ENCODE peak calls at places on chromosomes 6 and 20, in eight cellular contexts. A is A673, X is upper lobe of left lung, U is IMR-90, I is stomach, J is fibroblast of mammary gland, C is upper lobe of right lung, P is cardiac muscle cell. O is an unnamed sample.

GRCh38 chr6:166277892-166278578 is 30.2 kb downstream of the PRR18 start:
- DNase-seq in A (no peak), X (no peak), U (no peak), I (no peak), J (no peak), C (no peak), P (no peak), O (no peak)

GRCh38 chr6:44740566-44741120 is 353.1 kb downstream of the CDC5L start:
- DNase-seq in A (no peak), X (no peak), U (no peak), I (no peak), J (no peak), C (no peak), P (no peak), O (no peak)

GRCh38 chr20:10671850-10672578 is 1.8 kb downstream of the JAG1 start:
- DNase-seq in A (peak), X (peak), U (peak), I (peak), J (peak), C (peak), P (peak), O (no peak)

GRCh38 chr6:2237001-2237400 is 8.4 kb downstream of the GMDS start:
- DNase-seq in A (no peak), X (no peak), U (peak), I (no peak), J (peak), C (no peak), P (peak), O (no peak)

GRCh38 chr6:116685437-116685993 is 4.5 kb downstream of the KPNA5 start:
- DNase-seq in A (no peak), X (no peak), U (no peak), I (no peak), J (peak), C (no peak), P (no peak), O (no peak)

GRCh38 chr20:62776692-62777527 is 19.4 kb upstream of the MRGBP start:
- DNase-seq in A (peak), X (no peak), U (peak), I (peak), J (no peak), C (no peak), P (no peak), O (no peak)

GRCh38 chr6:6696867-6697531 is 108.5 kb downstream of the LY86 start:
- DNase-seq in A (peak), X (peak), U (peak), I (peak), J (peak), C (peak), P (peak), O (no peak)

GRCh38 chr6:91572855-91573254 is 986.0 kb upstream of the MAP3K7 start:
- DNase-seq in A (peak), X (no peak), U (no peak), I (no peak), J (no peak), C (no peak), P (no peak), O (no peak)

GRCh38 chr6:83044211-83044768 is 21.4 kb downstream of the UBE3D start:
- DNase-seq in A (peak), X (no peak), U (no peak), I (no peak), J (no peak), C (no peak), P (no peak), O (no peak)

GRCh38 chr6:7410801-7411200 is 21.2 kb downstream of the RIOK1 start:
- DNase-seq in A (no peak), X (no peak), U (no peak), I (no peak), J (no peak), C (no peak), P (no peak), O (no peak)

GRCh38 chr6:89630488-89630887 is 8.1 kb downstream of the LYRM2 start:
- DNase-seq in A (no peak), X (peak), U (no peak), I (no peak), J (no peak), C (no peak), P (no peak), O (no peak)

DNA sequence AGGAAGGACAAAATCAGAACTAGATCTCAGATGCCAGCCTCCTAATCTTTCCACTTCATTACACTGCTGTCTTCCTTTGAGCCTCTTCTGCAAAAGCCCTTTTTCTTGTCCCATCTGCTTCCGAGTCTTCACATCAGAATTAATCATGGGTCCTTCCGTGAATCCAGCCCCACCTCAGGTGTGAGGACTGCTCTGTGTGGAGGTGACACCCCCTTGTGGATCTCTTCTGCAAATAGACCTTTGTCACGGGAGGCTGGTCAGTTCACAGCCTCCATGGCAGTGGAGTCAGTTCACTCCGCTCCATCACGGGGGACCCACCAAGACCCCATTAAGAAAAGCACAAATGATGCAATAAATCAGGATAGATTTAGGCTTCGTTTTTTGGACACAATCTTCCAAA is 171.1 kb downstream of the ADAT2 start:
- DNase-seq in A (peak), X (no peak), U (peak), I (no peak), J (peak), C (no peak), P (peak), O (no peak)
- TF ChIP-seq CTCF in A (no peak), X (no peak), U (peak), I (no peak), J (peak), C (no peak), P (peak), O (peak)

GRCh38 chr6:156662025-156662445 is 115.1 kb upstream of the ARID1B start:
- DNase-seq in A (no peak), X (peak), U (no peak), I (no peak), J (peak), C (peak), P (no peak), O (no peak)
- TF ChIP-seq CTCF in A (peak), X (no peak), U (no peak), I (no peak), J (peak), C (peak), P (peak), O (peak)

GRCh38 chr6:12148317-12148801 is 136.2 kb downstream of the HIVEP1 start:
- DNase-seq in A (no peak), X (no peak), U (peak), I (no peak), J (peak), C (no peak), P (peak), O (no peak)

GRCh38 chr6:12149944-12150510 is 137.9 kb downstream of the HIVEP1 start:
- DNase-seq in A (no peak), X (no peak), U (no peak), I (no peak), J (no peak), C (no peak), P (no peak), O (no peak)

GRCh38 chr6:12150812-12151432 is 138.8 kb downstream of the HIVEP1 start:
- DNase-seq in A (peak), X (no peak), U (no peak), I (no peak), J (no peak), C (peak), P (no peak), O (no peak)

GRCh38 chr6:12148841-12149240 is 136.7 kb downstream of the HIVEP1 start:
- DNase-seq in A (no peak), X (no peak), U (no peak), I (no peak), J (no peak), C (no peak), P (no peak), O (no peak)

GRCh38 chr6:12147557-12148316 is 135.6 kb downstream of the HIVEP1 start:
- DNase-seq in A (no peak), X (no peak), U (peak), I (no peak), J (no peak), C (no peak), P (no peak), O (no peak)
- TF ChIP-seq CTCF in A (peak), X (no peak), U (peak), I (no peak), J (peak), C (no peak), P (no peak), O (peak)

GRCh38 chr6:48087448-48087847 is 23.5 kb downstream of the PTCHD4 start:
- DNase-seq in A (peak), X (no peak), U (peak), I (no peak), J (peak), C (no peak), P (peak), O (no peak)
- TF ChIP-seq CTCF in A (peak), X (no peak), U (peak), I (no peak), J (peak), C (peak), P (peak), O (peak)

GRCh38 chr20:61407561-61407960 is 155.5 kb downstream of the CDH4 start:
- DNase-seq in A (no peak), X (no peak), U (no peak), I (no peak), J (no peak), C (no peak), P (no peak), O (no peak)
- TF ChIP-seq CTCF in A (no peak), X (no peak), U (no peak), I (no peak), J (no peak), C (no peak), P (no peak), O (no peak)

DNA sequence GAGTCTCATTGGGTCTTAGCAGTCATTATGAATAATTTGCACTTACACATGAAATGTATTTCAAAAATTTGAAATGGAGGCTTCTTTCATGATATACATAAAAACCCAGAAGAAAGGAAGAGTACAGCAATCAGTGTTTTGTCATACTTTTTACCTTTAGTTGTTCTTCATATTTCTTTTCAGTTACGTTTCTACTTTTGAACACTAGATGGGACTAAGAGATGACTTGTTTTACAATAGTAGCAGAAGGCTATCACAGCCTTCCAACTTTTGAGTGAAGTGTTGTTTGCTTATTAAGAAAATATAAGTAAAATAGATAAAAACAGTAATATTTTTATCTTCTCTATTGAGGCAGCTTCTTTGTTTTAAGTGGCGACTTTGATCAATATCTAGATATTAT is 58.1 kb downstream of the L3MBTL3 start:
- DNase-seq in A (no peak), X (no peak), U (peak), I (no peak), J (peak), C (no peak), P (no peak), O (no peak)
- TF ChIP-seq CTCF in A (peak), X (no peak), U (peak), I (no peak), J (peak), C (no peak), P (no peak), O (peak)

O was measured in chondrocyte.